ENCODE peak calls at places on chromosomes 3 and 15, in four cellular contexts. Y is M059J, E is RWPE2, S is HepG2. Z is an unnamed sample.

GRCh38 chr3:129000742-129001100 is 383 bp upstream of the EFCC1 start:
- DNase-seq in Y (no peak), E (no peak), S (no peak), Z (peak)

GRCh38 chr3:126952261-126952982 is 30.5 kb upstream of the PLXNA1 start:
- DNase-seq in Y (no peak), E (peak), S (no peak), Z (peak)

GRCh38 chr3:88298189-88298588 is 148.4 kb downstream of the C3orf38 start:
- DNase-seq in Y (no peak), E (no peak), S (no peak), Z (no peak)

GRCh38 chr3:43726511-43726910 is 35.8 kb downstream of the ABHD5 start:
- DNase-seq in Y (no peak), E (no peak), S (no peak), Z (no peak)

GRCh38 chr15:95284933-95285401 is 1045.5 kb upstream of the NR2F2 start:
- DNase-seq in Y (no peak), E (no peak), S (no peak), Z (no peak)

GRCh38 chr15:77568960-77569646 is 63.6 kb downstream of the LINGO1 start:
- DNase-seq in Y (no peak), E (no peak), S (peak), Z (no peak)

GRCh38 chr15:43204016-43204901 is 16.6 kb downstream of the EPB42 start:
- DNase-seq in Y (peak), E (no peak), S (peak), Z (no peak)

GRCh38 chr15:76345269-76345879 is 8.8 kb downstream of the ISL2 start:
- DNase-seq in Y (no peak), E (no peak), S (no peak), Z (no peak)

GRCh38 chr15:36667296-36667695 is 87.9 kb downstream of the CDIN1 start:
- DNase-seq in Y (no peak), E (no peak), S (no peak), Z (no peak)

GRCh38 chr3:8838765-8839423 is 69.5 kb upstream of the OXTR start:
- DNase-seq in Y (no peak), E (no peak), S (no peak), Z (no peak)

GRCh38 chr3:37098884-37099283 is 75.5 kb downstream of the LRRFIP2 start:
- DNase-seq in Y (no peak), E (no peak), S (no peak), Z (no peak)

GRCh38 chr3:103047640-103048370 is 613.0 kb downstream of the ZPLD1 start:
- DNase-seq in Y (peak), E (no peak), S (no peak), Z (no peak)

GRCh38 chr15:33963831-33964664 is 4.2 kb upstream of the CHRM5 start:
- DNase-seq in Y (peak), E (no peak), S (peak), Z (no peak)

GRCh38 chr15:39593071-39594055 is 12.5 kb downstream of the THBS1 start:
- DNase-seq in Y (peak), E (no peak), S (no peak), Z (no peak)

GRCh38 chr15:84681822-84682221 is 23.8 kb upstream of the NMB start:
- DNase-seq in Y (peak), E (no peak), S (no peak), Z (no peak)

GRCh38 chr15:77243716-77244401 is 172.9 kb upstream of the TSPAN3 start:
- DNase-seq in Y (no peak), E (no peak), S (no peak), Z (no peak)

GRCh38 chr15:50358805-50359204 is 3.8 kb upstream of the GABPB1 start:
- DNase-seq in Y (peak), E (no peak), S (peak), Z (no peak)

GRCh38 chr3:127984241-127984975 is 67.8 kb upstream of the SEC61A1 start:
- DNase-seq in Y (peak), E (no peak), S (no peak), Z (no peak)

GRCh38 chr3:7382293-7383033 is 521.5 kb downstream of the GRM7 start:
- DNase-seq in Y (no peak), E (no peak), S (no peak), Z (no peak)

GRCh38 chr15:68584704-68585573 is 6.1 kb downstream of the CORO2B start:
- DNase-seq in Y (no peak), E (no peak), S (no peak), Z (no peak)

GRCh38 chr15:69760890-69761568 is 308.4 kb downstream of the RPLP1 start:
- DNase-seq in Y (peak), E (peak), S (peak), Z (peak)

GRCh38 chr3:172840463-172840862 is 89.9 kb downstream of the ECT2 start:
- DNase-seq in Y (no peak), E (no peak), S (no peak), Z (no peak)

GRCh38 chr3:85670626-85671025 is 711.8 kb downstream of the CADM2 start:
- DNase-seq in Y (no peak), E (no peak), S (no peak), Z (no peak)

GRCh38 chr15:101447561-101448071 is 41.9 kb downstream of the PCSK6 start:
- DNase-seq in Y (no peak), E (peak), S (no peak), Z (no peak)

GRCh38 chr3:73549071-73549600 is 75.6 kb downstream of the PDZRN3 start:
- DNase-seq in Y (no peak), E (no peak), S (no peak), Z (no peak)

GRCh38 chr15:96343529-96344072 is 13.1 kb downstream of the NR2F2 start:
- DNase-seq in Y (no peak), E (no peak), S (no peak), Z (no peak)

GRCh38 chr15:68114356-68114755 is 60.2 kb downstream of the PIAS1 start:
- DNase-seq in Y (peak), E (no peak), S (no peak), Z (no peak)

GRCh38 chr3:89032331-89033063 is 74.9 kb upstream of the EPHA3 start:
- DNase-seq in Y (no peak), E (no peak), S (no peak), Z (no peak)

GRCh38 chr3:15659254-15659975 is 57.9 kb downstream of the BTD start:
- DNase-seq in Y (peak), E (no peak), S (no peak), Z (no peak)

GRCh38 chr15:89399390-89400120 is 64.9 kb upstream of the POLG start:
- DNase-seq in Y (peak), E (no peak), S (no peak), Z (no peak)

GRCh38 chr3:23749589-23749988 is 56.2 kb upstream of the UBE2E1 start:
- DNase-seq in Y (no peak), E (no peak), S (no peak), Z (no peak)

Z was measured in sigmoid colon.